ENCODE peak calls at places on chromosomes 16 and 17, in six cellular contexts. One of them, this sample, is unnamed.

GRCh38 chr17:75695830-75696271 is 25.4 kb upstream of the ITGB4 start:
- DNase-seq in psoas muscle: peak; percentile 91
- DNase-seq in Peyer's patch: peak; percentile 82
- DNase-seq in GM13976: no peak
- DNase-seq in IMR-90: no peak
- DNase-seq in HFFc6: no peak
- DNase-seq in this sample: no peak

GRCh38 chr16:1300664-1301476 is 8.6 kb upstream of the UBE2I start:
- DNase-seq in HFFc6: peak; percentile 44
- DNase-seq in IMR-90: peak; percentile 22
- DNase-seq in GM13976: peak; percentile 93
- DNase-seq in psoas muscle: peak; percentile 85
- DNase-seq in Peyer's patch: peak; percentile 90
- DNase-seq in this sample: no peak

GRCh38 chr16:2767140-2767731 is 9.8 kb downstream of the ELOB start:
- DNase-seq in GM13976: no peak
- DNase-seq in Peyer's patch: no peak
- DNase-seq in HFFc6: no peak
- DNase-seq in IMR-90: no peak
- DNase-seq in psoas muscle: no peak
- DNase-seq in this sample: no peak

GRCh38 chr17:45228985-45229517 is 7.4 kb downstream of the FMNL1 start:
- DNase-seq in Peyer's patch: peak; percentile 94
- DNase-seq in HFFc6: peak; percentile 71
- DNase-seq in GM13976: peak; percentile 90
- DNase-seq in IMR-90: peak; percentile 96
- DNase-seq in psoas muscle: peak; percentile 95
- DNase-seq in this sample: peak; percentile 38

GRCh38 chr16:90026135-90026534 is 6.9 kb upstream of the DBNDD1 start:
- DNase-seq in psoas muscle: no peak
- DNase-seq in GM13976: no peak
- DNase-seq in HFFc6: no peak
- DNase-seq in IMR-90: no peak
- DNase-seq in Peyer's patch: no peak
- DNase-seq in this sample: no peak

GRCh38 chr16:59632266-59632855 is 898.2 kb upstream of the GOT2 start:
- DNase-seq in IMR-90: peak; percentile 68
- DNase-seq in psoas muscle: no peak
- DNase-seq in HFFc6: peak; percentile 57
- DNase-seq in GM13976: no peak
- DNase-seq in Peyer's patch: no peak
- DNase-seq in this sample: no peak

GRCh38 chr17:74545456-74546230 is at the start of gene CD300C:
- DNase-seq in psoas muscle: no peak
- DNase-seq in IMR-90: no peak
- DNase-seq in Peyer's patch: peak; percentile 54
- DNase-seq in HFFc6: no peak
- DNase-seq in GM13976: no peak
- DNase-seq in this sample: no peak

GRCh38 chr17:35062284-35062683 is 1.2 kb downstream of the RFFL start:
- DNase-seq in GM13976: no peak
- DNase-seq in HFFc6: no peak
- DNase-seq in Peyer's patch: no peak
- DNase-seq in psoas muscle: no peak
- DNase-seq in IMR-90: no peak
- DNase-seq in this sample: no peak

GRCh38 chr16:27839419-27839818 is 224.1 kb downstream of the GSG1L start:
- DNase-seq in psoas muscle: no peak
- DNase-seq in HFFc6: peak; percentile 39
- DNase-seq in IMR-90: peak; percentile 7
- DNase-seq in Peyer's patch: no peak
- DNase-seq in GM13976: no peak
- DNase-seq in this sample: no peak

GRCh38 chr16:72983241-72983640 is 64.7 kb downstream of the ZFHX3 start:
- DNase-seq in IMR-90: no peak
- DNase-seq in psoas muscle: no peak
- DNase-seq in Peyer's patch: peak; percentile 29
- DNase-seq in GM13976: no peak
- DNase-seq in HFFc6: no peak
- DNase-seq in this sample: no peak

GRCh38 chr17:4980644-4981216 is 6.7 kb downstream of the CAMTA2 start:
- DNase-seq in IMR-90: peak; percentile 46
- DNase-seq in HFFc6: no peak
- DNase-seq in psoas muscle: no peak
- DNase-seq in Peyer's patch: no peak
- DNase-seq in GM13976: peak; percentile 77
- DNase-seq in this sample: peak; percentile 37

GRCh38 chr16:84712801-84713775 is 13.3 kb downstream of the USP10 start:
- DNase-seq in HFFc6: no peak
- DNase-seq in GM13976: no peak
- DNase-seq in psoas muscle: no peak
- DNase-seq in Peyer's patch: no peak
- DNase-seq in IMR-90: no peak
- DNase-seq in this sample: no peak

GRCh38 chr17:9472094-9472493 is 103.5 kb downstream of the STX8 start:
- DNase-seq in IMR-90: peak; percentile 16
- DNase-seq in Peyer's patch: peak; percentile 9
- DNase-seq in psoas muscle: no peak
- DNase-seq in HFFc6: peak; percentile 27
- DNase-seq in GM13976: no peak
- DNase-seq in this sample: no peak

GRCh38 chr16:66483689-66484452 is 56.8 kb downstream of the BEAN1 start:
- DNase-seq in IMR-90: peak; percentile 63
- DNase-seq in GM13976: peak; percentile 87
- DNase-seq in HFFc6: peak; percentile 58
- DNase-seq in psoas muscle: peak; percentile 87
- DNase-seq in Peyer's patch: peak; percentile 85
- DNase-seq in this sample: peak; percentile 48

GRCh38 chr17:8674344-8675305 is 44.1 kb upstream of the MYH10 start:
- DNase-seq in IMR-90: peak; percentile 65
- DNase-seq in GM13976: no peak
- DNase-seq in Peyer's patch: peak; percentile 48
- DNase-seq in HFFc6: no peak
- DNase-seq in psoas muscle: peak; percentile 54
- DNase-seq in this sample: no peak

DNA sequence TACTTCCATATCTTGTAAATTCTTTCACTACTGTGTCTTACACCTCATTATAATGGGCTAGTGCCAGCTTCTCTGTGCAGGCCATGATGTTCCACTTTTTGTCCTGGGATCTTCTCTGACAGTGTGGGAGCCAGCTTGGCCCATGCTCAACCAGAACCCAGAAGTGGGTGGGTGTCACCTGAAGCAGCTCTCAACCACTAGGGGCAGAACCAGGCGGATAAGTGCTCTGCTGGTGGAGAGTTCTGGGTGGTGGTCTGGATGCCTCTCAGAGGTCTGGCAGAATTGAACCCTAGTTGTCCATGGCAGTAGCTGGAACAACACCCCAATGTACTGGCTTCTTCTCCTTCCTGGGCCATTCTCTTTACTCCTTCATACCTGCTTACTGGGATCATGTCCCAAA is 254.1 kb upstream of the N4BP1 start:
- DNase-seq in psoas muscle: no peak
- DNase-seq in GM13976: no peak
- DNase-seq in Peyer's patch: no peak
- DNase-seq in HFFc6: no peak
- DNase-seq in IMR-90: no peak
- DNase-seq in this sample: no peak
- TF ChIP-seq CTCF in psoas muscle: no peak
- TF ChIP-seq CTCF in GM13976: no peak
- TF ChIP-seq CTCF in Peyer's patch: no peak
- TF ChIP-seq CTCF in HFFc6: no peak
- TF ChIP-seq CTCF in IMR-90: no peak
- TF ChIP-seq CTCF in this sample: no peak

GRCh38 chr17:81012574-81013447 is 21.2 kb downstream of the CHMP6 start:
- DNase-seq in psoas muscle: no peak
- DNase-seq in Peyer's patch: no peak
- DNase-seq in IMR-90: no peak
- DNase-seq in HFFc6: no peak
- DNase-seq in GM13976: no peak
- DNase-seq in this sample: no peak
- TF ChIP-seq CTCF in psoas muscle: no peak
- TF ChIP-seq CTCF in Peyer's patch: no peak
- TF ChIP-seq CTCF in IMR-90: no peak
- TF ChIP-seq CTCF in HFFc6: no peak
- TF ChIP-seq CTCF in GM13976: no peak
- TF ChIP-seq CTCF in this sample: no peak

GRCh38 chr16:52398491-52398960 is 148.4 kb downstream of the TOX3 start:
- DNase-seq in IMR-90: no peak
- DNase-seq in HFFc6: no peak
- DNase-seq in GM13976: no peak
- DNase-seq in Peyer's patch: peak; percentile 57
- DNase-seq in psoas muscle: no peak
- DNase-seq in this sample: no peak

GRCh38 chr16:52404546-52404945 is 142.4 kb downstream of the TOX3 start:
- DNase-seq in GM13976: no peak
- DNase-seq in Peyer's patch: peak; percentile 52
- DNase-seq in IMR-90: no peak
- DNase-seq in psoas muscle: no peak
- DNase-seq in HFFc6: no peak
- DNase-seq in this sample: no peak

GRCh38 chr16:52398021-52398420 is 148.9 kb downstream of the TOX3 start:
- DNase-seq in psoas muscle: no peak
- DNase-seq in Peyer's patch: no peak
- DNase-seq in HFFc6: no peak
- DNase-seq in GM13976: no peak
- DNase-seq in IMR-90: no peak
- DNase-seq in this sample: no peak

GRCh38 chr16:52393448-52393847 is 153.5 kb downstream of the TOX3 start:
- DNase-seq in IMR-90: no peak
- DNase-seq in HFFc6: no peak
- DNase-seq in psoas muscle: no peak
- DNase-seq in GM13976: no peak
- DNase-seq in Peyer's patch: no peak
- DNase-seq in this sample: no peak

DNA sequence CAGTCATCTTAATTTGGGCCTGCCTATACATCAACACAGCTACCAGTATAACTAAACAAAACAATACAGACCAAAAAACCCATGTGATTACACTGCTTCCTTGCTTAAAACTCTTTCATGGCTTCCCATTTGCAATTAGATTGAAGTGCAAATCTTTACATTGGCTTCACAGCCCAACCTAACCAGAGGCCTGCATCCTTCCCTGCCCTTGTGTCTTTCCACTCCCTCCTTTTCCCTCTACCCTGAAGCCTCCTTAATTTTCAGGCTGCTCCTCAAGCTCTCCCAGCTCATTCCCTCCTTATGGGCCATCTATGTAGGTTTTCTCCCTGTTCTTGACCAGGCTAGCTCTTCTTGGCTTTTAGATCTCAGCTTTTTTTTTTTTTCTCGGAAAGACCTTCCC is 147.8 kb downstream of the TOX3 start:
- DNase-seq in IMR-90: no peak
- DNase-seq in Peyer's patch: no peak
- DNase-seq in GM13976: no peak
- DNase-seq in psoas muscle: no peak
- DNase-seq in HFFc6: no peak
- DNase-seq in this sample: no peak
- TF ChIP-seq CTCF in IMR-90: no peak
- TF ChIP-seq CTCF in Peyer's patch: no peak
- TF ChIP-seq CTCF in GM13976: no peak
- TF ChIP-seq CTCF in psoas muscle: no peak
- TF ChIP-seq CTCF in HFFc6: no peak
- TF ChIP-seq CTCF in this sample: no peak

DNA sequence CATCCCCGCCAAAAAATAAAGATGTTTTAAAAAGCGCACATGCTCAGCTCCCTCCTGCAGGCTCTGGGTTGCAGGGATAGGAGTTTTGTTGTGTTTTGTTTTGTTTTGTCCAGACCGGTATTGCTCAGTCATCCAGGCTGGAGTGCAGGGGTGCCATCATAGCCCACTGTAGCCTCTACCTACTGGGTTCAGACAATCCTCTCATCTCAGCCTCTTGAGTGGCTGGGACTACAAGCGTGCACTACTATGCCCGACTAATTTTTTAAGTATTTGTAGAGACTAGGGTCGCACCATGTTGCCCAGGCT is 661 bp downstream of the WWOX start:
- DNase-seq in IMR-90: no peak
- DNase-seq in psoas muscle: no peak
- DNase-seq in HFFc6: no peak
- DNase-seq in Peyer's patch: no peak
- DNase-seq in GM13976: no peak
- DNase-seq in this sample: no peak
- TF ChIP-seq CTCF in IMR-90: no peak
- TF ChIP-seq CTCF in psoas muscle: no peak
- TF ChIP-seq CTCF in HFFc6: peak; percentile 7
- TF ChIP-seq CTCF in Peyer's patch: no peak
- TF ChIP-seq CTCF in GM13976: no peak
- TF ChIP-seq CTCF in this sample: no peak

DNA sequence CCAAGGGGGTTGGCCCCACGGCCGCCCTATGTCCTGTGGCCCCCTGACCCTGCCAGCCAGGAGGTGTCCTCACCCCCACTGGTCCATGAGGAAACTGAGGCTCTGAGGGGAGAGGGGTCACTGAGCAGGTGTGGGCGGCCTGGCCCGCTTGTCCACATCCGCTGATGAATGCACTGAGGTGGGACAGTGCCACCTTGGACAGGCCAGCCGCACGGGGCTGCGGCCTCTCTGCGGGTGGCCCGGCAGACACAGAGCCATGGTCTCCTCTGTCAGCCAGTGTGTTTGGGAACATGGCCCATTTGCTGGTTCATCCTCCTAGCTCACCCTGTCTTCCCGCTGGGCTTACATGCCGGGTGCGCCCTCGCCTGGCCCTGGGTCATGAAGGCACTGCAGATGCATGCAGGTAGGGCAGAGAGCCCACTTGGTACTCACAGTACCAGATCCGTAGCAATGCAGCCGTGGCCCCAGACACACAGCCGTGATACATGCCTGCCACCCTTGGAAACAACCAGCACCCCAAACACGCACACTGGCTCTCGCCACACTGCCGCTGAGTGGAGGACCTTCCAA is 93.9 kb downstream of the ENGASE start:
- DNase-seq in GM13976: no peak
- DNase-seq in IMR-90: no peak
- DNase-seq in HFFc6: no peak
- DNase-seq in psoas muscle: no peak
- DNase-seq in Peyer's patch: no peak
- DNase-seq in this sample: no peak
- TF ChIP-seq CTCF in GM13976: no peak
- TF ChIP-seq CTCF in IMR-90: no peak
- TF ChIP-seq CTCF in HFFc6: no peak
- TF ChIP-seq CTCF in psoas muscle: no peak
- TF ChIP-seq CTCF in Peyer's patch: no peak
- TF ChIP-seq CTCF in this sample: no peak

GRCh38 chr16:70809392-70810060 is 8.6 kb upstream of the VAC14 start:
- DNase-seq in HFFc6: no peak
- DNase-seq in Peyer's patch: no peak
- DNase-seq in psoas muscle: no peak
- DNase-seq in IMR-90: no peak
- DNase-seq in GM13976: peak; percentile 47
- DNase-seq in this sample: no peak

GRCh38 chr16:70804729-70805169 is 3.8 kb upstream of the VAC14 start:
- DNase-seq in HFFc6: no peak
- DNase-seq in psoas muscle: no peak
- DNase-seq in Peyer's patch: no peak
- DNase-seq in IMR-90: no peak
- DNase-seq in GM13976: no peak
- DNase-seq in this sample: no peak

GRCh38 chr16:70805380-70805779 is 4.4 kb upstream of the VAC14 start:
- DNase-seq in GM13976: no peak
- DNase-seq in IMR-90: peak; percentile 11
- DNase-seq in Peyer's patch: no peak
- DNase-seq in psoas muscle: no peak
- DNase-seq in HFFc6: peak; percentile 19
- DNase-seq in this sample: no peak

GRCh38 chr16:70805787-70806186 is 4.8 kb upstream of the VAC14 start:
- DNase-seq in psoas muscle: no peak
- DNase-seq in GM13976: no peak
- DNase-seq in IMR-90: peak; percentile 91
- DNase-seq in HFFc6: peak; percentile 83
- DNase-seq in Peyer's patch: no peak
- DNase-seq in this sample: no peak

GRCh38 chr16:70808371-70808770 is 7.4 kb upstream of the VAC14 start:
- DNase-seq in Peyer's patch: no peak
- DNase-seq in IMR-90: no peak
- DNase-seq in HFFc6: no peak
- DNase-seq in GM13976: no peak
- DNase-seq in psoas muscle: no peak
- DNase-seq in this sample: no peak
- TF ChIP-seq CTCF in Peyer's patch: no peak
- TF ChIP-seq CTCF in IMR-90: no peak
- TF ChIP-seq CTCF in HFFc6: peak; percentile 61
- TF ChIP-seq CTCF in GM13976: no peak
- TF ChIP-seq CTCF in psoas muscle: no peak
- TF ChIP-seq CTCF in this sample: peak; percentile 16

This sample was measured in astrocyte of the cerebellum.